ENCODE peak calls at places on chromosomes 13 and 19, in ten cellular contexts. R is cardiac fibroblast; E is H7; Y is non-pigmented ciliary epithelial cell; C is tibial nerve; V is left lung; Q is T-helper 9 cell; Z is stimulated activated CD4-positive, alpha-beta T cell treated with anti-CD3 and anti-CD28 coated beads, Interleukin-1b, Interleukin-23, amount 100 ng/mL, for 24 hours; D is anterior cingulate cortex; H is hepatocyte. G is an unnamed sample.

GRCh38 chr13:29504691-29505090 is 90.8 kb downstream of the SLC7A1 start:
- DNase-seq in C (no peak), V (no peak), H (no peak), Q (no peak), Z (no peak), D (no peak), E (no peak), Y (no peak), R (no peak), G (no peak)

GRCh38 chr19:6047741-6048231 is 62.5 kb downstream of the RFX2 start:
- DNase-seq in D (no peak), Y (no peak), R (peak), Q (no peak), E (peak), H (peak), V (no peak), C (no peak), Z (no peak), G (peak)

GRCh38 chr13:32086791-32087441 is 55.3 kb downstream of the FRY start:
- DNase-seq in Q (no peak), V (no peak), H (no peak), Z (no peak), R (no peak), D (no peak), Y (no peak), C (no peak), E (no peak), G (no peak)

GRCh38 chr13:100673831-100674362 is 698 bp downstream of the TMTC4 start:
- DNase-seq in H (peak), E (peak), D (peak), R (peak), Y (peak), Z (peak), V (peak), Q (peak), C (no peak), G (no peak)

GRCh38 chr19:29492761-29493160 is 33.0 kb upstream of the VSTM2B start:
- DNase-seq in H (peak), Y (no peak), R (peak), V (no peak), E (no peak), C (no peak), D (no peak), Q (no peak), Z (no peak), G (no peak)

GRCh38 chr13:24861617-24862362 is 97.8 kb downstream of the RNF17 start:
- DNase-seq in V (no peak), Q (no peak), E (no peak), R (no peak), D (no peak), Y (no peak), C (no peak), Z (no peak), H (no peak), G (no peak)

GRCh38 chr19:51965583-51965982 is 21.1 kb downstream of the ZNF350 start:
- DNase-seq in H (no peak), R (no peak), Y (no peak), Z (no peak), C (no peak), V (no peak), Q (no peak), E (no peak), D (no peak), G (no peak)

GRCh38 chr19:43265664-43266025 is 3.7 kb downstream of the PSG9 start:
- DNase-seq in Q (no peak), C (no peak), H (no peak), D (no peak), R (no peak), Z (no peak), V (no peak), Y (no peak), E (no peak), G (no peak)

GRCh38 chr19:751501-752341 is 809 bp downstream of the MISP start:
- DNase-seq in V (peak), Y (no peak), D (no peak), H (peak), Z (no peak), E (peak), R (peak), Q (no peak), C (no peak), G (no peak)

GRCh38 chr19:29526730-29527499 is 1.1 kb downstream of the VSTM2B start:
- DNase-seq in D (peak), R (no peak), V (no peak), E (peak), H (no peak), Z (no peak), Q (no peak), C (no peak), Y (no peak), G (peak)

G was measured in chondrocyte.